ENCODE peak calls at places on chromosome 2, in four cellular contexts. One of them, this sample, is unnamed.

GRCh38 chr2:29013046-29013780 is 32.1 kb downstream of the TOGARAM2 start:
- DNase-seq in Peyer's patch: no peak
- DNase-seq in neural progenitor cell: no peak
- DNase-seq in heart right ventricle: no peak
- DNase-seq in this sample: no peak

GRCh38 chr2:163011035-163011434 is 172.5 kb upstream of the KCNH7 start:
- DNase-seq in Peyer's patch: no peak
- DNase-seq in neural progenitor cell: no peak
- DNase-seq in heart right ventricle: no peak
- DNase-seq in this sample: no peak

GRCh38 chr2:109516445-109517117 is 97.2 kb downstream of the SEPTIN10 start:
- DNase-seq in Peyer's patch: peak
- DNase-seq in neural progenitor cell: peak
- DNase-seq in heart right ventricle: peak
- DNase-seq in this sample: no peak

GRCh38 chr2:209501579-209501978 is 77.7 kb downstream of the MAP2 start:
- DNase-seq in Peyer's patch: no peak
- DNase-seq in neural progenitor cell: no peak
- DNase-seq in heart right ventricle: no peak
- DNase-seq in this sample: no peak

GRCh38 chr2:8987413-8987812 is 16.1 kb downstream of the MBOAT2 start:
- DNase-seq in Peyer's patch: no peak
- DNase-seq in neural progenitor cell: no peak
- DNase-seq in heart right ventricle: no peak
- DNase-seq in this sample: no peak

GRCh38 chr2:28665041-28665704 is 86.5 kb upstream of the PPP1CB start:
- DNase-seq in Peyer's patch: no peak
- DNase-seq in neural progenitor cell: peak
- DNase-seq in heart right ventricle: peak
- DNase-seq in this sample: no peak

GRCh38 chr2:182522428-182522896 is 95.6 kb upstream of the PDE1A start:
- DNase-seq in Peyer's patch: no peak
- DNase-seq in neural progenitor cell: peak
- DNase-seq in heart right ventricle: no peak
- DNase-seq in this sample: no peak

GRCh38 chr2:62118160-62118559 is 77.8 kb upstream of the B3GNT2 start:
- DNase-seq in Peyer's patch: no peak
- DNase-seq in neural progenitor cell: no peak
- DNase-seq in heart right ventricle: no peak
- DNase-seq in this sample: no peak

GRCh38 chr2:43714164-43714563 is 37.9 kb upstream of the C1GALT1C1L start:
- DNase-seq in Peyer's patch: no peak
- DNase-seq in neural progenitor cell: no peak
- DNase-seq in heart right ventricle: no peak
- DNase-seq in this sample: no peak

GRCh38 chr2:27218614-27219013 is 1.4 kb downstream of the CAD start:
- DNase-seq in Peyer's patch: no peak
- DNase-seq in neural progenitor cell: no peak
- DNase-seq in heart right ventricle: no peak
- DNase-seq in this sample: no peak

GRCh38 chr2:27214936-27215335 is 2.2 kb upstream of the CAD start:
- DNase-seq in Peyer's patch: no peak
- DNase-seq in neural progenitor cell: no peak
- DNase-seq in heart right ventricle: no peak
- DNase-seq in this sample: no peak

GRCh38 chr2:27217173-27218121 is at the start of gene CAD:
- DNase-seq in Peyer's patch: peak
- DNase-seq in neural progenitor cell: peak
- DNase-seq in heart right ventricle: peak
- DNase-seq in this sample: no peak

GRCh38 chr2:27220091-27220490 is 2.9 kb downstream of the CAD start:
- DNase-seq in Peyer's patch: no peak
- DNase-seq in neural progenitor cell: no peak
- DNase-seq in heart right ventricle: no peak
- DNase-seq in this sample: no peak

DNA sequence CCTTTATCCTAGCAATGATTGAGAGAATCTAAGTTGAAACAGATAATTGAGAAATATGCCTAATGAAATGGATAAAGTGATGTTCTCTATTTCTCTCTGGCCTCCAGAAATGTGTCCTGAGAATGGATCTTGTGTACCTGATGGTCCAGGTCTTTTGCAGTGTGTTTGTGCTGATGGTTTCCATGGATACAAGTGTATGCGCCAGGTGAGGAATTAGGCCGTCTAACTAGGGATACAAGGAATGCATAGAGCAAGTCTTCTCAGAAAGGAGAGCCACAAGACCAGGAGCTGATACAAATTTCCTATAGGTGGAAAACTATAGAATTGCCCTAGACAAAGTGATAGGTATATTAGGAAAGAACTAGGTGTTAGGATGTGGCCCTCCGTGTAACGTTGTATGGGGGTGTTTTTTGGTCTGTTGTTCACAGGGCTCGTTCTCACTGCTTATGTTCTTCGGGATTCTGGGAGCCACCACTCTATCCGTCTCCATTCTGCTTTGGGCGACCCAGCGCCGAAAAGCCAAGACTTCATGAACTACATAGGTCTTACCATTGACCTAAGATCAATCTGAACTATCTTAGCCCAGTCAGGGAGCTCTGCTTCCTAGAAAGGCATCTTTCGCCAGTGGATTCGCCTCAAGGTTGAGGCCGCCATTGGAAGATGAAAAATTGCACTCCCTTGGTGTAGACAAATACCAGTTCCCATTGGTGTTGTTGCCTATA is 592 bp upstream of the CAD start:
- DNase-seq in Peyer's patch: no peak
- DNase-seq in neural progenitor cell: no peak
- DNase-seq in heart right ventricle: no peak
- DNase-seq in this sample: no peak
- H3K4me3 ChIP-seq in Peyer's patch: peak
- H3K4me3 ChIP-seq in neural progenitor cell: peak
- H3K4me3 ChIP-seq in heart right ventricle: peak
- H3K4me3 ChIP-seq in this sample: peak

DNA sequence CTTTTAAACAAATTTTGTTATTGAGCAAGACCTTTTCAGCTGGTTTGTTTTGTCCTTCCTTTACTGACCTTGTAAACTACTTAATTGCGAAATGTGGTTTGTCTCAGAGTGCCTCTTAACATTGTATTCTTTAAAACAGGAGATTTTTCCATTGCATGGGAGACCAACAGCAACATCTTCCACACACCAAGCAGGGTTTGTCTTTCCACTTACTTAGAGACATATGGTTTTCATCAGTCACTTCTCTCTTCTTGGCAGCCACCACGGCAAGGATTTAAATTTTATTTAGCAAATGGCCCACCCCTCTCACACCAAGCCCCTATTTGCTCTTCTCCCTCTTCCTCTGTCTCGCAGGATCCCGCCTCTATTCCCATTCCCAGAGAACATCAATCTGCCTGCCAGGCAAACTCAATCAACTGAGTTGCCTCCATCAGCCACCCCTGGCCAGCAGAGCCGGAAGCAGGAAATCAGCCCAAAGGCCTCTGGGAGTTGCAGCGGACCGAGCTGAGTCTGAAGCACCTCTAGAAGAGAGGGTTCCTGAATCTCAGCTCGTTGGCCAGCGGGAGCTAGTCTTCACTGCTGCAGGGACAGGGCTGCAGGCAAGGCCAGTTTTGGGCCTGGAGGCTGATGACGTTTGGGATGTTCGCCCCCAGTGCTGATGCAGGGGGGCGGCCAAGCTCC is 11.3 kb upstream of the CIB4 start:
- DNase-seq in Peyer's patch: no peak
- DNase-seq in neural progenitor cell: no peak
- DNase-seq in heart right ventricle: no peak
- DNase-seq in this sample: no peak
- H3K27ac ChIP-seq in Peyer's patch: peak
- H3K27ac ChIP-seq in neural progenitor cell: no peak
- H3K27ac ChIP-seq in heart right ventricle: no peak
- H3K27ac ChIP-seq in this sample: peak

GRCh38 chr2:52141076-52141475 is 1109.1 kb upstream of the NRXN1 start:
- DNase-seq in Peyer's patch: no peak
- DNase-seq in neural progenitor cell: no peak
- DNase-seq in heart right ventricle: no peak
- DNase-seq in this sample: no peak
- H3K4me3 ChIP-seq in Peyer's patch: no peak
- H3K4me3 ChIP-seq in neural progenitor cell: no peak
- H3K4me3 ChIP-seq in heart right ventricle: no peak
- H3K4me3 ChIP-seq in this sample: no peak

GRCh38 chr2:68244456-68244855 is 7.9 kb downstream of the PPP3R1 start:
- DNase-seq in Peyer's patch: no peak
- DNase-seq in neural progenitor cell: no peak
- DNase-seq in heart right ventricle: no peak
- DNase-seq in this sample: no peak
- H3K27ac ChIP-seq in Peyer's patch: no peak
- H3K27ac ChIP-seq in neural progenitor cell: peak
- H3K27ac ChIP-seq in heart right ventricle: no peak
- H3K27ac ChIP-seq in this sample: no peak

DNA sequence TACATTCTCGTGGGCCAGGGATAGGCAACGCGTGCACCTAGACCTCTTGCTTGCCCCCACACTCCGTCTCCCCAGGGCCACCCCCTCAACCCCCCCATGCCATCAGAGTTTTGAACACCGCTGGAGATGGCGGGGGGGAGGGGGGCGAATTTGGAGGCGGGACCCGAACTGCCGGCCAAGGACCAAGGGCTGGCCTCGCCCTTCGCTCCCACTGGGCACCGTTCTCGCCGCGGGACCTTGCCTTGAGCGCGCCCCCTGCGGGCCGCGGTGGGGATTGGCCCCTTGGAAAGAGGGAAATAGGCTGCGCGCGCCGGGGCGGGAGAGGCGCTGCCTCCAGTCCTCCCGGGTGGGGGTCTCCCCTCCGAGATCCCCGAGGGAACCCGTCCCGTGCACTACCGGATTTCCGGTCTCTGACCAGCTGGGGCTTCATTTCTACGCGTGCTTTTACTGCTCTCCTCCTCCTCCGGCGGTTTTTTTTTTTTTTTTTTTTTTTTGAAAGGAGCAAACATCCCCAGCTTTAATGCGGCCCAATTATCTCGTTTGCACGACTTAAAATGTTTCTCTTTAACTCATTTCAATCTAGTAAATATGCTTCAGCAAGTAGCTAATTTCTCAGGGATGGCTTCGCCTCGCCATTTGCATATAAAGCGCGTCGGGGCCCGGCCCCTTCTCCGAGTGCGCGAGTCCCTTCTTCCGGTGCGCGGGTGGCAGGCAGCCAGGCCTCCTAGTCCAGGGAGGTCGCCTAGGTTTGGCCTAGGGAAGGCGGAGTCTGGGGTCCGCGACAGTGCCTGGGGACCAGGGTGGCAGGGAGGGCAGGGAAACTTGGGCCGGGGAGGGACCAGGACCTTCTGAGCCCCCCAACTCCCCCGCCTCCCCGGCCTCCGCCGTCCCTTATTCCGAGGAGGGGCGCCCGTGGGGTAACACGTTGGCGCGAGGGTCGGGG is 10.1 kb upstream of the GBX2 start:
- DNase-seq in Peyer's patch: peak
- DNase-seq in neural progenitor cell: peak
- DNase-seq in heart right ventricle: peak
- DNase-seq in this sample: no peak
- H3K4me3 ChIP-seq in Peyer's patch: peak
- H3K4me3 ChIP-seq in neural progenitor cell: peak
- H3K4me3 ChIP-seq in heart right ventricle: peak
- H3K4me3 ChIP-seq in this sample: no peak

GRCh38 chr2:233385489-233386044 is 31.3 kb downstream of the DGKD start:
- DNase-seq in Peyer's patch: no peak
- DNase-seq in neural progenitor cell: no peak
- DNase-seq in heart right ventricle: no peak
- DNase-seq in this sample: no peak

GRCh38 chr2:233386382-233387041 is 32.2 kb downstream of the DGKD start:
- DNase-seq in Peyer's patch: no peak
- DNase-seq in neural progenitor cell: no peak
- DNase-seq in heart right ventricle: peak
- DNase-seq in this sample: no peak

GRCh38 chr2:233384811-233385488 is 30.7 kb downstream of the DGKD start:
- DNase-seq in Peyer's patch: no peak
- DNase-seq in neural progenitor cell: no peak
- DNase-seq in heart right ventricle: no peak
- DNase-seq in this sample: no peak

GRCh38 chr2:233387667-233388528 is 33.6 kb downstream of the DGKD start:
- DNase-seq in Peyer's patch: no peak
- DNase-seq in neural progenitor cell: no peak
- DNase-seq in heart right ventricle: peak
- DNase-seq in this sample: no peak

GRCh38 chr2:233387225-233387624 is 32.9 kb downstream of the DGKD start:
- DNase-seq in Peyer's patch: no peak
- DNase-seq in neural progenitor cell: no peak
- DNase-seq in heart right ventricle: no peak
- DNase-seq in this sample: no peak
- H3K27ac ChIP-seq in Peyer's patch: peak
- H3K27ac ChIP-seq in neural progenitor cell: no peak
- H3K27ac ChIP-seq in heart right ventricle: peak
- H3K27ac ChIP-seq in this sample: peak

GRCh38 chr2:86808315-86809161 is 17.8 kb upstream of the CD8A start:
- DNase-seq in Peyer's patch: peak
- DNase-seq in neural progenitor cell: peak
- DNase-seq in heart right ventricle: peak
- DNase-seq in this sample: no peak

GRCh38 chr2:86806059-86806857 is 15.5 kb upstream of the CD8A start:
- DNase-seq in Peyer's patch: no peak
- DNase-seq in neural progenitor cell: no peak
- DNase-seq in heart right ventricle: no peak
- DNase-seq in this sample: no peak

GRCh38 chr2:86809481-86810121 is 18.9 kb upstream of the CD8A start:
- DNase-seq in Peyer's patch: no peak
- DNase-seq in neural progenitor cell: no peak
- DNase-seq in heart right ventricle: no peak
- DNase-seq in this sample: no peak

GRCh38 chr2:86807462-86808275 is 17.0 kb upstream of the CD8A start:
- DNase-seq in Peyer's patch: peak
- DNase-seq in neural progenitor cell: peak
- DNase-seq in heart right ventricle: peak
- DNase-seq in this sample: no peak

GRCh38 chr2:86807121-86807461 is 16.4 kb upstream of the CD8A start:
- DNase-seq in Peyer's patch: no peak
- DNase-seq in neural progenitor cell: no peak
- DNase-seq in heart right ventricle: no peak
- DNase-seq in this sample: no peak
- H3K4me3 ChIP-seq in Peyer's patch: peak
- H3K4me3 ChIP-seq in neural progenitor cell: peak
- H3K4me3 ChIP-seq in heart right ventricle: peak
- H3K4me3 ChIP-seq in this sample: peak

GRCh38 chr2:151056870-151057269 is 204.8 kb downstream of the RBM43 start:
- DNase-seq in Peyer's patch: no peak
- DNase-seq in neural progenitor cell: no peak
- DNase-seq in heart right ventricle: no peak
- DNase-seq in this sample: no peak
- H3K27ac ChIP-seq in Peyer's patch: no peak
- H3K27ac ChIP-seq in neural progenitor cell: no peak
- H3K27ac ChIP-seq in heart right ventricle: no peak
- H3K27ac ChIP-seq in this sample: no peak

DNA sequence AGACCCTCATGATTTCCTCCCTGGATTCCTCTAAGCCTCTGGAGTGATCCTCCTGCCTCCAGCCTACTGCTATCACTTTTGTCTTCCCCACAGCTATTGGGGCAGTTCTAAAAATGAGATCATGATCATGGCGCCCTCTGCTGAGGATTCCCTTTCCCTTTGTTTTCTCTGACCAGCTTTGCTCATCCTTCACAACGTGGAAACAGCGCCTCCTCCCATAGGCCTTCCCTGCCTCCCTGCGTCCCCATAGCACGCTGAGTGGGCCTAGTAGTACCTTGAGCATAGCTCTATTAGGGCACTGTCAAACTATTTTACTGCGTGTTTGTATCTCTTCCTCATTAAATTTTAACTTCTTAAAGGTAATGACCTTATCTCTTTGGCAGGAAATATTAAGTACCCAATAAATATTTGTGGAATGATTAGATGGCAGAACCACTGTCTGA is 207.0 kb upstream of the FANCL start:
- DNase-seq in Peyer's patch: no peak
- DNase-seq in neural progenitor cell: peak
- DNase-seq in heart right ventricle: no peak
- DNase-seq in this sample: no peak
- H3K4me3 ChIP-seq in Peyer's patch: no peak
- H3K4me3 ChIP-seq in neural progenitor cell: no peak
- H3K4me3 ChIP-seq in heart right ventricle: no peak
- H3K4me3 ChIP-seq in this sample: no peak